ENCODE peak calls at places on chromosomes 4 and X, in eight cellular contexts. One of them, this sample, is unnamed.
A peak's percentile ranks its signal among the peaks of the same experiment; 100 is the strongest.

GRCh38 chr4:114599231-114600065 is 841 bp downstream of the UGT8 start:
- DNase-seq in frontal cortex: no peak
- DNase-seq in amniotic epithelial cell: peak; percentile 3
- DNase-seq in stimulated activated CD8-positive, alpha-beta memory T cell treated with anti-CD3 and anti-CD28 coated beads, Interleukin-7, amount 100 ng/mL, for 4 hours: no peak
- DNase-seq in G401: peak; percentile 61
- DNase-seq in nucleus accumbens: no peak
- DNase-seq in colonic mucosa: peak; percentile 68
- DNase-seq in kidney tubule cell: peak; percentile 50
- DNase-seq in this sample: peak; percentile 52

GRCh38 chr4:71239365-71239764 is 99.5 kb upstream of the SLC4A4 start:
- DNase-seq in kidney tubule cell: peak; percentile 90
- DNase-seq in frontal cortex: no peak
- DNase-seq in nucleus accumbens: no peak
- DNase-seq in colonic mucosa: no peak
- DNase-seq in stimulated activated CD8-positive, alpha-beta memory T cell treated with anti-CD3 and anti-CD28 coated beads, Interleukin-7, amount 100 ng/mL, for 4 hours: no peak
- DNase-seq in G401: no peak
- DNase-seq in amniotic epithelial cell: no peak
- DNase-seq in this sample: peak; percentile 55

GRCh38 chr4:48190839-48191238 is 56.8 kb upstream of the TXK start:
- DNase-seq in amniotic epithelial cell: no peak
- DNase-seq in stimulated activated CD8-positive, alpha-beta memory T cell treated with anti-CD3 and anti-CD28 coated beads, Interleukin-7, amount 100 ng/mL, for 4 hours: no peak
- DNase-seq in colonic mucosa: no peak
- DNase-seq in frontal cortex: no peak
- DNase-seq in kidney tubule cell: no peak
- DNase-seq in nucleus accumbens: no peak
- DNase-seq in G401: no peak
- DNase-seq in this sample: no peak

GRCh38 chr4:32607978-32608377 is 1887.8 kb downstream of the PCDH7 start:
- DNase-seq in colonic mucosa: no peak
- DNase-seq in G401: no peak
- DNase-seq in nucleus accumbens: no peak
- DNase-seq in amniotic epithelial cell: no peak
- DNase-seq in kidney tubule cell: no peak
- DNase-seq in stimulated activated CD8-positive, alpha-beta memory T cell treated with anti-CD3 and anti-CD28 coated beads, Interleukin-7, amount 100 ng/mL, for 4 hours: no peak
- DNase-seq in frontal cortex: no peak
- DNase-seq in this sample: no peak

GRCh38 chr4:83785906-83786305 is 250.0 kb downstream of the GPAT3 start:
- DNase-seq in colonic mucosa: no peak
- DNase-seq in G401: no peak
- DNase-seq in amniotic epithelial cell: no peak
- DNase-seq in nucleus accumbens: no peak
- DNase-seq in stimulated activated CD8-positive, alpha-beta memory T cell treated with anti-CD3 and anti-CD28 coated beads, Interleukin-7, amount 100 ng/mL, for 4 hours: no peak
- DNase-seq in frontal cortex: no peak
- DNase-seq in kidney tubule cell: no peak
- DNase-seq in this sample: no peak

GRCh38 chr4:42104521-42104920 is 47.9 kb downstream of the BEND4 start:
- DNase-seq in kidney tubule cell: no peak
- DNase-seq in stimulated activated CD8-positive, alpha-beta memory T cell treated with anti-CD3 and anti-CD28 coated beads, Interleukin-7, amount 100 ng/mL, for 4 hours: no peak
- DNase-seq in frontal cortex: no peak
- DNase-seq in G401: no peak
- DNase-seq in amniotic epithelial cell: peak; percentile 79
- DNase-seq in nucleus accumbens: no peak
- DNase-seq in colonic mucosa: no peak
- DNase-seq in this sample: no peak

GRCh38 chr4:38463268-38463958 is 200.6 kb upstream of the KLF3 start:
- DNase-seq in stimulated activated CD8-positive, alpha-beta memory T cell treated with anti-CD3 and anti-CD28 coated beads, Interleukin-7, amount 100 ng/mL, for 4 hours: no peak
- DNase-seq in nucleus accumbens: no peak
- DNase-seq in amniotic epithelial cell: no peak
- DNase-seq in colonic mucosa: no peak
- DNase-seq in kidney tubule cell: no peak
- DNase-seq in frontal cortex: no peak
- DNase-seq in G401: no peak
- DNase-seq in this sample: no peak

GRCh38 chr4:80154547-80154933 is 42.8 kb upstream of the PRDM8 start:
- DNase-seq in stimulated activated CD8-positive, alpha-beta memory T cell treated with anti-CD3 and anti-CD28 coated beads, Interleukin-7, amount 100 ng/mL, for 4 hours: no peak
- DNase-seq in frontal cortex: no peak
- DNase-seq in kidney tubule cell: no peak
- DNase-seq in nucleus accumbens: no peak
- DNase-seq in colonic mucosa: no peak
- DNase-seq in G401: no peak
- DNase-seq in amniotic epithelial cell: no peak
- DNase-seq in this sample: no peak

GRCh38 chrX:151714367-151714766 is 1.5 kb upstream of the FATE1 start:
- DNase-seq in frontal cortex: no peak
- DNase-seq in amniotic epithelial cell: no peak
- DNase-seq in stimulated activated CD8-positive, alpha-beta memory T cell treated with anti-CD3 and anti-CD28 coated beads, Interleukin-7, amount 100 ng/mL, for 4 hours: no peak
- DNase-seq in kidney tubule cell: no peak
- DNase-seq in nucleus accumbens: no peak
- DNase-seq in G401: no peak
- DNase-seq in colonic mucosa: no peak
- DNase-seq in this sample: no peak

GRCh38 chr4:170090667-170091052 is 904 bp upstream of the AADAT start:
- DNase-seq in frontal cortex: no peak
- DNase-seq in nucleus accumbens: no peak
- DNase-seq in colonic mucosa: no peak
- DNase-seq in kidney tubule cell: peak; percentile 52
- DNase-seq in G401: no peak
- DNase-seq in stimulated activated CD8-positive, alpha-beta memory T cell treated with anti-CD3 and anti-CD28 coated beads, Interleukin-7, amount 100 ng/mL, for 4 hours: no peak
- DNase-seq in amniotic epithelial cell: peak; percentile 13
- DNase-seq in this sample: no peak

GRCh38 chr4:168483786-168484185 is 3.5 kb upstream of the DDX60L start:
- DNase-seq in kidney tubule cell: no peak
- DNase-seq in G401: no peak
- DNase-seq in colonic mucosa: no peak
- DNase-seq in amniotic epithelial cell: no peak
- DNase-seq in frontal cortex: no peak
- DNase-seq in stimulated activated CD8-positive, alpha-beta memory T cell treated with anti-CD3 and anti-CD28 coated beads, Interleukin-7, amount 100 ng/mL, for 4 hours: no peak
- DNase-seq in nucleus accumbens: no peak
- DNase-seq in this sample: no peak

GRCh38 chr4:3107271-3108185 is 33.0 kb downstream of the HTT start:
- DNase-seq in stimulated activated CD8-positive, alpha-beta memory T cell treated with anti-CD3 and anti-CD28 coated beads, Interleukin-7, amount 100 ng/mL, for 4 hours: no peak
- DNase-seq in frontal cortex: no peak
- DNase-seq in nucleus accumbens: no peak
- DNase-seq in G401: peak; percentile 10
- DNase-seq in kidney tubule cell: no peak
- DNase-seq in colonic mucosa: no peak
- DNase-seq in amniotic epithelial cell: peak; percentile 53
- DNase-seq in this sample: no peak

GRCh38 chrX:87017210-87017609 is 500.4 kb upstream of the KLHL4 start:
- DNase-seq in frontal cortex: no peak
- DNase-seq in colonic mucosa: no peak
- DNase-seq in nucleus accumbens: no peak
- DNase-seq in amniotic epithelial cell: no peak
- DNase-seq in G401: no peak
- DNase-seq in stimulated activated CD8-positive, alpha-beta memory T cell treated with anti-CD3 and anti-CD28 coated beads, Interleukin-7, amount 100 ng/mL, for 4 hours: no peak
- DNase-seq in kidney tubule cell: no peak
- DNase-seq in this sample: no peak

GRCh38 chrX:81202413-81202794 is 502 bp downstream of the SH3BGRL start:
- DNase-seq in nucleus accumbens: no peak
- DNase-seq in amniotic epithelial cell: peak; percentile 15
- DNase-seq in colonic mucosa: no peak
- DNase-seq in stimulated activated CD8-positive, alpha-beta memory T cell treated with anti-CD3 and anti-CD28 coated beads, Interleukin-7, amount 100 ng/mL, for 4 hours: no peak
- DNase-seq in frontal cortex: no peak
- DNase-seq in G401: no peak
- DNase-seq in kidney tubule cell: peak; percentile 5
- DNase-seq in this sample: peak; percentile 6

GRCh38 chrX:9456250-9457074 is 8.4 kb upstream of the TBL1X start:
- DNase-seq in frontal cortex: no peak
- DNase-seq in stimulated activated CD8-positive, alpha-beta memory T cell treated with anti-CD3 and anti-CD28 coated beads, Interleukin-7, amount 100 ng/mL, for 4 hours: no peak
- DNase-seq in G401: no peak
- DNase-seq in kidney tubule cell: no peak
- DNase-seq in colonic mucosa: no peak
- DNase-seq in amniotic epithelial cell: no peak
- DNase-seq in nucleus accumbens: no peak
- DNase-seq in this sample: no peak

GRCh38 chrX:123851010-123851409 is 8.8 kb upstream of the XIAP start:
- DNase-seq in kidney tubule cell: peak; percentile 31
- DNase-seq in G401: no peak
- DNase-seq in frontal cortex: no peak
- DNase-seq in colonic mucosa: no peak
- DNase-seq in amniotic epithelial cell: no peak
- DNase-seq in stimulated activated CD8-positive, alpha-beta memory T cell treated with anti-CD3 and anti-CD28 coated beads, Interleukin-7, amount 100 ng/mL, for 4 hours: no peak
- DNase-seq in nucleus accumbens: no peak
- DNase-seq in this sample: no peak

GRCh38 chr4:67939195-67939594 is 24.1 kb downstream of the TMPRSS11A start:
- DNase-seq in colonic mucosa: no peak
- DNase-seq in stimulated activated CD8-positive, alpha-beta memory T cell treated with anti-CD3 and anti-CD28 coated beads, Interleukin-7, amount 100 ng/mL, for 4 hours: no peak
- DNase-seq in amniotic epithelial cell: no peak
- DNase-seq in frontal cortex: no peak
- DNase-seq in kidney tubule cell: no peak
- DNase-seq in G401: no peak
- DNase-seq in nucleus accumbens: no peak
- DNase-seq in this sample: no peak

GRCh38 chr4:13599159-13599558 is 28.4 kb downstream of the BOD1L1 start:
- DNase-seq in G401: peak; percentile 78
- DNase-seq in kidney tubule cell: peak; percentile 70
- DNase-seq in colonic mucosa: no peak
- DNase-seq in frontal cortex: no peak
- DNase-seq in stimulated activated CD8-positive, alpha-beta memory T cell treated with anti-CD3 and anti-CD28 coated beads, Interleukin-7, amount 100 ng/mL, for 4 hours: no peak
- DNase-seq in nucleus accumbens: no peak
- DNase-seq in amniotic epithelial cell: no peak
- DNase-seq in this sample: peak; percentile 54

GRCh38 chrX:12370444-12371089 is 232.3 kb downstream of the FRMPD4 start:
- DNase-seq in nucleus accumbens: no peak
- DNase-seq in colonic mucosa: no peak
- DNase-seq in amniotic epithelial cell: peak; percentile 51
- DNase-seq in G401: no peak
- DNase-seq in frontal cortex: no peak
- DNase-seq in kidney tubule cell: no peak
- DNase-seq in stimulated activated CD8-positive, alpha-beta memory T cell treated with anti-CD3 and anti-CD28 coated beads, Interleukin-7, amount 100 ng/mL, for 4 hours: no peak
- DNase-seq in this sample: no peak

GRCh38 chr4:175536852-175537453 is 275.1 kb downstream of the GPM6A start:
- DNase-seq in amniotic epithelial cell: peak; percentile 66
- DNase-seq in frontal cortex: peak; percentile 16
- DNase-seq in G401: peak; percentile 43
- DNase-seq in kidney tubule cell: peak; percentile 67
- DNase-seq in nucleus accumbens: no peak
- DNase-seq in colonic mucosa: no peak
- DNase-seq in stimulated activated CD8-positive, alpha-beta memory T cell treated with anti-CD3 and anti-CD28 coated beads, Interleukin-7, amount 100 ng/mL, for 4 hours: no peak
- DNase-seq in this sample: peak; percentile 78

GRCh38 chr4:95798727-95799126 is 41.2 kb upstream of the PDHA2 start:
- DNase-seq in stimulated activated CD8-positive, alpha-beta memory T cell treated with anti-CD3 and anti-CD28 coated beads, Interleukin-7, amount 100 ng/mL, for 4 hours: no peak
- DNase-seq in frontal cortex: no peak
- DNase-seq in colonic mucosa: no peak
- DNase-seq in G401: no peak
- DNase-seq in nucleus accumbens: no peak
- DNase-seq in amniotic epithelial cell: no peak
- DNase-seq in kidney tubule cell: no peak
- DNase-seq in this sample: no peak

GRCh38 chrX:42577936-42578335 is 200.0 kb downstream of the PPP1R2C start:
- DNase-seq in stimulated activated CD8-positive, alpha-beta memory T cell treated with anti-CD3 and anti-CD28 coated beads, Interleukin-7, amount 100 ng/mL, for 4 hours: no peak
- DNase-seq in colonic mucosa: peak; percentile 19
- DNase-seq in nucleus accumbens: no peak
- DNase-seq in amniotic epithelial cell: no peak
- DNase-seq in frontal cortex: no peak
- DNase-seq in G401: no peak
- DNase-seq in kidney tubule cell: no peak
- DNase-seq in this sample: no peak

GRCh38 chr4:39660045-39660444 is 21.4 kb upstream of the SMIM14 start:
- DNase-seq in nucleus accumbens: no peak
- DNase-seq in amniotic epithelial cell: peak; percentile 97
- DNase-seq in colonic mucosa: no peak
- DNase-seq in kidney tubule cell: no peak
- DNase-seq in stimulated activated CD8-positive, alpha-beta memory T cell treated with anti-CD3 and anti-CD28 coated beads, Interleukin-7, amount 100 ng/mL, for 4 hours: no peak
- DNase-seq in frontal cortex: no peak
- DNase-seq in G401: no peak
- DNase-seq in this sample: no peak

GRCh38 chr4:40736910-40737309 is 12.8 kb upstream of the NSUN7 start:
- DNase-seq in amniotic epithelial cell: peak; percentile 52
- DNase-seq in colonic mucosa: no peak
- DNase-seq in frontal cortex: peak; percentile 54
- DNase-seq in kidney tubule cell: peak; percentile 36
- DNase-seq in stimulated activated CD8-positive, alpha-beta memory T cell treated with anti-CD3 and anti-CD28 coated beads, Interleukin-7, amount 100 ng/mL, for 4 hours: no peak
- DNase-seq in G401: peak; percentile 48
- DNase-seq in nucleus accumbens: no peak
- DNase-seq in this sample: peak; percentile 42

GRCh38 chr4:4687100-4687499 is 145.3 kb upstream of the STX18 start:
- DNase-seq in frontal cortex: no peak
- DNase-seq in kidney tubule cell: no peak
- DNase-seq in colonic mucosa: no peak
- DNase-seq in stimulated activated CD8-positive, alpha-beta memory T cell treated with anti-CD3 and anti-CD28 coated beads, Interleukin-7, amount 100 ng/mL, for 4 hours: no peak
- DNase-seq in nucleus accumbens: no peak
- DNase-seq in G401: no peak
- DNase-seq in amniotic epithelial cell: no peak
- DNase-seq in this sample: no peak

GRCh38 chrX:29477878-29478277 is 737.5 kb upstream of the MAGEB2 start:
- DNase-seq in amniotic epithelial cell: no peak
- DNase-seq in G401: no peak
- DNase-seq in kidney tubule cell: no peak
- DNase-seq in frontal cortex: no peak
- DNase-seq in nucleus accumbens: no peak
- DNase-seq in colonic mucosa: no peak
- DNase-seq in stimulated activated CD8-positive, alpha-beta memory T cell treated with anti-CD3 and anti-CD28 coated beads, Interleukin-7, amount 100 ng/mL, for 4 hours: no peak
- DNase-seq in this sample: no peak

GRCh38 chrX:97876697-97877407 is 993.1 kb downstream of the RPA4 start:
- DNase-seq in G401: no peak
- DNase-seq in nucleus accumbens: no peak
- DNase-seq in kidney tubule cell: no peak
- DNase-seq in colonic mucosa: no peak
- DNase-seq in amniotic epithelial cell: no peak
- DNase-seq in frontal cortex: no peak
- DNase-seq in stimulated activated CD8-positive, alpha-beta memory T cell treated with anti-CD3 and anti-CD28 coated beads, Interleukin-7, amount 100 ng/mL, for 4 hours: no peak
- DNase-seq in this sample: no peak

GRCh38 chr4:140996757-140997156 is 136.5 kb downstream of the RNF150 start:
- DNase-seq in stimulated activated CD8-positive, alpha-beta memory T cell treated with anti-CD3 and anti-CD28 coated beads, Interleukin-7, amount 100 ng/mL, for 4 hours: no peak
- DNase-seq in colonic mucosa: no peak
- DNase-seq in G401: no peak
- DNase-seq in kidney tubule cell: peak; percentile 88
- DNase-seq in amniotic epithelial cell: peak; percentile 55
- DNase-seq in nucleus accumbens: no peak
- DNase-seq in frontal cortex: no peak
- DNase-seq in this sample: peak; percentile 1

GRCh38 chr4:176377705-176378302 is 58.0 kb downstream of the SPCS3 start:
- DNase-seq in frontal cortex: peak; percentile 9
- DNase-seq in colonic mucosa: no peak
- DNase-seq in nucleus accumbens: no peak
- DNase-seq in kidney tubule cell: peak; percentile 59
- DNase-seq in stimulated activated CD8-positive, alpha-beta memory T cell treated with anti-CD3 and anti-CD28 coated beads, Interleukin-7, amount 100 ng/mL, for 4 hours: no peak
- DNase-seq in G401: peak; percentile 54
- DNase-seq in amniotic epithelial cell: peak; percentile 39
- DNase-seq in this sample: peak; percentile 35

GRCh38 chr4:83010111-83010521 is 507 bp downstream of the LIN54 start:
- DNase-seq in nucleus accumbens: no peak
- DNase-seq in frontal cortex: no peak
- DNase-seq in stimulated activated CD8-positive, alpha-beta memory T cell treated with anti-CD3 and anti-CD28 coated beads, Interleukin-7, amount 100 ng/mL, for 4 hours: no peak
- DNase-seq in kidney tubule cell: peak; percentile 36
- DNase-seq in amniotic epithelial cell: peak; percentile 50
- DNase-seq in colonic mucosa: no peak
- DNase-seq in G401: peak; percentile 31
- DNase-seq in this sample: peak; percentile 48

GRCh38 chrX:84175943-84176342 is 12.1 kb downstream of the RPS6KA6 start:
- DNase-seq in kidney tubule cell: no peak
- DNase-seq in nucleus accumbens: no peak
- DNase-seq in frontal cortex: no peak
- DNase-seq in G401: no peak
- DNase-seq in stimulated activated CD8-positive, alpha-beta memory T cell treated with anti-CD3 and anti-CD28 coated beads, Interleukin-7, amount 100 ng/mL, for 4 hours: no peak
- DNase-seq in amniotic epithelial cell: no peak
- DNase-seq in colonic mucosa: no peak
- DNase-seq in this sample: no peak

GRCh38 chrX:153885968-153886903 is at the start of gene L1CAM:
- DNase-seq in amniotic epithelial cell: no peak
- DNase-seq in colonic mucosa: no peak
- DNase-seq in frontal cortex: peak; percentile 54
- DNase-seq in kidney tubule cell: peak; percentile 35
- DNase-seq in stimulated activated CD8-positive, alpha-beta memory T cell treated with anti-CD3 and anti-CD28 coated beads, Interleukin-7, amount 100 ng/mL, for 4 hours: no peak
- DNase-seq in nucleus accumbens: no peak
- DNase-seq in G401: peak; percentile 53
- DNase-seq in this sample: peak; percentile 28

GRCh38 chrX:107154787-107155620 is 36.4 kb upstream of the RBM41 start:
- DNase-seq in G401: no peak
- DNase-seq in stimulated activated CD8-positive, alpha-beta memory T cell treated with anti-CD3 and anti-CD28 coated beads, Interleukin-7, amount 100 ng/mL, for 4 hours: no peak
- DNase-seq in frontal cortex: no peak
- DNase-seq in kidney tubule cell: peak; percentile 63
- DNase-seq in amniotic epithelial cell: peak; percentile 15
- DNase-seq in colonic mucosa: no peak
- DNase-seq in nucleus accumbens: no peak
- DNase-seq in this sample: peak; percentile 44

GRCh38 chr4:144591401-144591800 is 54.6 kb upstream of the HHIP start:
- DNase-seq in frontal cortex: no peak
- DNase-seq in kidney tubule cell: peak; percentile 82
- DNase-seq in G401: no peak
- DNase-seq in stimulated activated CD8-positive, alpha-beta memory T cell treated with anti-CD3 and anti-CD28 coated beads, Interleukin-7, amount 100 ng/mL, for 4 hours: no peak
- DNase-seq in nucleus accumbens: no peak
- DNase-seq in colonic mucosa: peak; percentile 68
- DNase-seq in amniotic epithelial cell: peak; percentile 89
- DNase-seq in this sample: no peak